ENCODE peak calls at places on chromosomes 11 and 22, in nine cellular contexts. O is stimulated activated CD4-positive, alpha-beta T cell treated with anti-CD3 and anti-CD28 coated beads, Interleukin-4, amount 100 ng/mL, for 48 hours; Q is neural progenitor cell; I is NCI-H2171 treated with DMSO at 0.1 percent for 48 hours; J is A549; F is GM18507; U is frontal cortex; M is H7; P is sciatic nerve. H is an unnamed sample.

GRCh38 chr11:117181586-117182550 is 3.3 kb downstream of the SIDT2 start:
- DNase-seq in J (no peak), I (no peak), O (no peak), P (peak; percentile 55), U (no peak), M (no peak), F (no peak), Q (no peak), H (no peak)

GRCh38 chr11:103055174-103055890 is 36.6 kb downstream of the DCUN1D5 start:
- DNase-seq in P (no peak), U (no peak), F (no peak), M (no peak), O (no peak), J (no peak), I (peak; percentile 32), Q (peak; percentile 61), H (no peak)

GRCh38 chr11:16978021-16978370 is 36.2 kb downstream of the PLEKHA7 start:
- DNase-seq in F (no peak), I (no peak), Q (peak; percentile 67), O (no peak), J (no peak), P (no peak), U (no peak), M (no peak), H (no peak)

GRCh38 chr11:8297781-8298440 is 34.2 kb upstream of the LMO1 start:
- DNase-seq in F (no peak), M (no peak), J (no peak), U (no peak), O (no peak), I (no peak), Q (no peak), P (no peak), H (no peak)

GRCh38 chr11:10076458-10077141 is 217.4 kb downstream of the SBF2 start:
- DNase-seq in M (peak; percentile 21), F (peak; percentile 32), P (no peak), U (no peak), J (peak; percentile 10), I (no peak), Q (peak; percentile 61), O (peak; percentile 16), H (no peak)

GRCh38 chr11:96026310-96026709 is 102.4 kb upstream of the MTMR2 start:
- DNase-seq in P (no peak), J (no peak), O (no peak), I (no peak), M (no peak), U (no peak), F (no peak), Q (no peak), H (no peak)

GRCh38 chr11:115269193-115269592 is 235.0 kb downstream of the CADM1 start:
- DNase-seq in J (no peak), Q (no peak), F (no peak), M (no peak), I (no peak), U (no peak), P (no peak), O (no peak), H (no peak)

GRCh38 chr22:39469326-39469680 is 12.5 kb downstream of the MGAT3 start:
- DNase-seq in F (no peak), Q (no peak), U (no peak), P (no peak), J (no peak), M (no peak), O (no peak), I (no peak), H (no peak)

GRCh38 chr11:86517557-86517956 is 142.9 kb downstream of the CCDC81 start:
- DNase-seq in U (no peak), P (no peak), Q (no peak), O (no peak), M (no peak), F (no peak), J (no peak), I (no peak), H (no peak)

GRCh38 chr22:20951932-20952380 is 15.1 kb upstream of the AIFM3 start:
- DNase-seq in I (no peak), U (no peak), J (no peak), F (no peak), M (no peak), P (no peak), O (no peak), Q (peak; percentile 26), H (no peak)